ENCODE peak calls at places on chromosomes 16 and 17, in ten cellular contexts. T, Y, O, W, B, L, I, X, Q and U are unnamed samples.
A peak's percentile ranks its signal among the peaks of the same experiment; 100 is the strongest.

GRCh38 chr17:62706598-62707424 is 79.3 kb downstream of the MRC2 start:
- DNase-seq in T (no peak), Y (no peak), O (no peak), W (no peak), B (no peak), L (no peak), I (no peak), X (no peak), Q (no peak), U (no peak)

GRCh38 chr16:77724174-77724573 is 1.9 kb downstream of the NUDT7 start:
- DNase-seq in T (no peak), Y (no peak), O (no peak), W (no peak), B (no peak), L (no peak), I (no peak), X (no peak), Q (no peak), U (no peak)

GRCh38 chr16:30882429-30883310 is 11.2 kb downstream of the BCL7C start:
- DNase-seq in T (no peak), Y (no peak), O (no peak), W (no peak), B (no peak), L (no peak), I (no peak), X (no peak), Q (no peak), U (no peak)

GRCh38 chr17:31674717-31675349 is 184.2 kb downstream of the COPRS start:
- DNase-seq in T (no peak), Y (peak; percentile 41), O (no peak), W (peak; percentile 63), B (peak; percentile 94), L (no peak), I (no peak), X (no peak), Q (no peak), U (no peak)

GRCh38 chr17:34163681-34164080 is 91.4 kb upstream of the CCL2 start:
- DNase-seq in T (no peak), Y (peak; percentile 44), O (no peak), W (no peak), B (no peak), L (peak; percentile 64), I (no peak), X (no peak), Q (peak; percentile 23), U (no peak)

GRCh38 chr16:31073823-31074072 is 292 bp downstream of the ZNF668 start:
- DNase-seq in T (no peak), Y (no peak), O (no peak), W (no peak), B (no peak), L (no peak), I (no peak), X (no peak), Q (no peak), U (no peak)

GRCh38 chr17:58387834-58388233 is 29.5 kb downstream of the RNF43 start:
- DNase-seq in T (no peak), Y (no peak), O (no peak), W (no peak), B (no peak), L (no peak), I (no peak), X (no peak), Q (no peak), U (no peak)

GRCh38 chr16:68190745-68191510 is 45.0 kb downstream of the ESRP2 start:
- DNase-seq in T (no peak), Y (no peak), O (no peak), W (no peak), B (no peak), L (no peak), I (no peak), X (no peak), Q (no peak), U (no peak)

GRCh38 chr17:81426676-81427445 is 31.6 kb downstream of the BAHCC1 start:
- DNase-seq in T (no peak), Y (no peak), O (peak; percentile 77), W (no peak), B (no peak), L (no peak), I (no peak), X (no peak), Q (no peak), U (no peak)

GRCh38 chr17:45406107-45406506 is 26.6 kb downstream of the ARHGAP27 start:
- DNase-seq in T (no peak), Y (no peak), O (no peak), W (no peak), B (no peak), L (no peak), I (peak; percentile 41), X (no peak), Q (no peak), U (no peak)
- H3K4me3 ChIP-seq in T (no peak overlapping the region), Y (no peak overlapping the region), O (no peak overlapping the region), W (no peak overlapping the region), B (no peak overlapping the region), L (peak overlapping the region; percentile 51), I (no peak overlapping the region), X (no peak overlapping the region), Q (no peak overlapping the region), U (peak overlapping the region; percentile 34)

GRCh38 chr17:20094777-20095176 is 85.6 kb downstream of the SPECC1 start:
- DNase-seq in T (no peak), Y (no peak), O (no peak), W (no peak), B (peak; percentile 42), L (no peak), I (no peak), X (no peak), Q (no peak), U (no peak)

GRCh38 chr17:20097362-20097761 is 88.2 kb downstream of the SPECC1 start:
- DNase-seq in T (no peak), Y (no peak), O (no peak), W (no peak), B (no peak), L (no peak), I (no peak), X (no peak), Q (no peak), U (no peak)

GRCh38 chr17:20092973-20093626 is 83.9 kb downstream of the SPECC1 start:
- DNase-seq in T (no peak), Y (no peak), O (no peak), W (no peak), B (no peak), L (no peak), I (no peak), X (no peak), Q (no peak), U (no peak)

GRCh38 chr17:20096430-20096829 is 87.3 kb downstream of the SPECC1 start:
- DNase-seq in T (no peak), Y (no peak), O (no peak), W (no peak), B (no peak), L (no peak), I (no peak), X (no peak), Q (no peak), U (no peak)

GRCh38 chr17:20095366-20096080 is 86.4 kb downstream of the SPECC1 start:
- DNase-seq in T (peak; percentile 76), Y (peak; percentile 56), O (peak; percentile 57), W (peak; percentile 34), B (peak; percentile 43), L (peak; percentile 83), I (no peak), X (peak; percentile 82), Q (peak; percentile 67), U (no peak)
- H3K4me3 ChIP-seq in T (no peak overlapping the region), Y (no peak overlapping the region), O (no peak overlapping the region), W (no peak overlapping the region), B (no peak overlapping the region), L (no peak overlapping the region), I (no peak overlapping the region), X (peak overlapping the region; percentile 17), Q (no peak overlapping the region), U (no peak overlapping the region)

DNA sequence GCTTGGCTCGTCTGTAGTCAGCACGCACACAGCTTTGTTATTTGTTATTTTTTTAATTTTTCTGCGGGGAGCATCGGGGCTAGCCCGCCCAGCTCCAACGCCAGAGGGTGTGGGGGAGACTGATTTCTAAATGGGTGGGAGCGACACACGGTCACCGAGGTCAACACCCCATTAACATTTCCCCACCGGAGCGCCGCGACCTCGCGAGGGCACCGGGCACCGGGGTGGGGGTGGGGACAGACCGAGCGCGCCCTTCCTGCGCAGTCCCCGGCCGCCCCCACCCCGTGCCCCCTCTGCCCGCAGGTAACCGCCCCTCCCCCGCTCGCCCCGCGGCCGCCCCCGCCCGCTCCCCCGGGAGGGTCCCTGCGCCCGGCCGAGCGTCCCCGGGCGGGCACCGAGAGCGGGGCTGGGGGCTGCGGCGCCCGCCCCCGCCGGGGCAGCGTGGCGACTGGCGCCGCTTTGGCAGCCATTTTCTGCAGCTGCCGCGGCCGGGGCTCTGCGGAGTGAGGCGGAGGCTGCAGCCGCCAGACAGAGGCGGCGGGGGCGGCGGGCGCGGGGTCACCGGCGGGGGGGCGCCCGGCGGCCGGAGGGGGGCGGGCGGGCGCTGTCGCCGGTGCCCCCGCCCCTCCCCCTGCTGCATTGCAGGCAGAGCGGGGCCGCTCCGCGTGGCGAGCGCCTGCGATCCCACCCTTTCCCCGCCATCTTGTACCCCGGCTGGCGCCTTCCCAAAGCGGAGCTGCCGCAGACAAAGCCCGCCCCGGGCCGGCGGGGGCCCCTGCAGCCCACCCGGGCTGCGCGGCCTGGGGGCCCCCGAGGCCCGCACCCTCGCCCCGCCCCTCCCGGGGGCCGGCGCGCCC is 16.3 kb upstream of the CBX8 start:
- DNase-seq in T (no peak), Y (peak; percentile 41), O (no peak), W (no peak), B (no peak), L (peak; percentile 75), I (peak; percentile 38), X (no peak), Q (peak; percentile 64), U (no peak)
- H3K4me3 ChIP-seq in T (peak overlapping the region; percentile 10), Y (peak overlapping the region; percentile 13), O (peak overlapping the region; percentile 31), W (peak overlapping the region; percentile 42), B (peak overlapping the region; percentile 21), L (peak overlapping the region; percentile 40), I (peak overlapping the region; percentile 47), X (peak overlapping the region; percentile 14), Q (peak overlapping the region; percentile 77), U (peak overlapping the region; percentile 40)

GRCh38 chr16:57134982-57135381 is 42.6 kb downstream of the CPNE2 start:
- DNase-seq in T (no peak), Y (no peak), O (no peak), W (no peak), B (peak; percentile 7), L (no peak), I (peak; percentile 72), X (no peak), Q (no peak), U (no peak)

GRCh38 chr16:57138281-57138935 is 46.0 kb downstream of the CPNE2 start:
- DNase-seq in T (no peak), Y (no peak), O (no peak), W (no peak), B (no peak), L (no peak), I (no peak), X (no peak), Q (no peak), U (no peak)

GRCh38 chr16:57137043-57137442 is 44.7 kb downstream of the CPNE2 start:
- DNase-seq in T (no peak), Y (no peak), O (no peak), W (no peak), B (no peak), L (no peak), I (no peak), X (no peak), Q (no peak), U (no peak)

GRCh38 chr16:57140866-57141668 is 44.8 kb downstream of the PSME3IP1 start:
- DNase-seq in T (no peak), Y (no peak), O (no peak), W (no peak), B (no peak), L (no peak), I (no peak), X (no peak), Q (no peak), U (no peak)

GRCh38 chr16:57137566-57138273 is 45.3 kb downstream of the CPNE2 start:
- DNase-seq in T (no peak), Y (no peak), O (no peak), W (no peak), B (no peak), L (no peak), I (no peak), X (no peak), Q (no peak), U (no peak)
- H3K4me3 ChIP-seq in T (no peak overlapping the region), Y (no peak overlapping the region), O (no peak overlapping the region), W (no peak overlapping the region), B (no peak overlapping the region), L (no peak overlapping the region), I (no peak overlapping the region), X (no peak overlapping the region), Q (no peak overlapping the region), U (no peak overlapping the region)